ENCODE peak calls at places on chromosomes 16 and 17, in six cellular contexts. A is HEK293T, M is fibroblast of pulmonary artery, Q is NCI-H2081, S is ovary, D is GM13976. Z is an unnamed sample.

GRCh38 chr16:69595127-69596036 is 29.6 kb downstream of the NFAT5 start:
- DNase-seq in A (no peak), M (peak; percentile 73), Q (no peak), S (no peak), D (no peak), Z (peak; percentile 45)

GRCh38 chr17:65430209-65430833 is 131.1 kb downstream of the AXIN2 start:
- DNase-seq in A (no peak), M (no peak), Q (no peak), S (no peak), D (no peak), Z (no peak)

GRCh38 chr16:53744449-53744848 is 40.5 kb downstream of the FTO start:
- DNase-seq in A (no peak), M (no peak), Q (no peak), S (no peak), D (peak; percentile 23), Z (no peak)

GRCh38 chr16:67647111-67647651 is 2.2 kb downstream of the CARMIL2 start:
- DNase-seq in A (no peak), M (no peak), Q (no peak), S (no peak), D (no peak), Z (no peak)

GRCh38 chr16:77860944-77861343 is 72.6 kb downstream of the VAT1L start:
- DNase-seq in A (no peak), M (no peak), Q (no peak), S (no peak), D (no peak), Z (no peak)

GRCh38 chr16:12893050-12893750 is 8.2 kb upstream of the SHISA9 start:
- DNase-seq in A (no peak), M (no peak), Q (no peak), S (no peak), D (no peak), Z (no peak)

GRCh38 chr17:72333570-72333969 is 212.8 kb downstream of the SOX9 start:
- DNase-seq in A (no peak), M (no peak), Q (no peak), S (no peak), D (no peak), Z (no peak)

GRCh38 chr16:17330019-17330570 is 140.7 kb downstream of the XYLT1 start:
- DNase-seq in A (no peak), M (no peak), Q (no peak), S (no peak), D (no peak), Z (no peak)

GRCh38 chr16:47777191-47777590 is 316.1 kb downstream of the PHKB start:
- DNase-seq in A (no peak), M (peak; percentile 72), Q (no peak), S (no peak), D (no peak), Z (peak; percentile 5)

GRCh38 chr16:64297863-64298579 is 823.8 kb downstream of the CDH11 start:
- DNase-seq in A (no peak), M (no peak), Q (no peak), S (no peak), D (no peak), Z (no peak)

GRCh38 chr16:50351116-50351515 is 17.7 kb downstream of the BRD7 start:
- DNase-seq in A (no peak), M (no peak), Q (no peak), S (no peak), D (no peak), Z (no peak)

GRCh38 chr16:49844399-49844798 is 11.5 kb downstream of the ZNF423 start:
- DNase-seq in A (no peak), M (no peak), Q (no peak), S (no peak), D (no peak), Z (no peak)

GRCh38 chr17:2173005-2173404 is 118.1 kb downstream of the HIC1 start:
- DNase-seq in A (no peak), M (peak; percentile 48), Q (no peak), S (peak; percentile 35), D (no peak), Z (no peak)

GRCh38 chr17:10053976-10054551 is 144.3 kb downstream of the GAS7 start:
- DNase-seq in A (no peak), M (no peak), Q (no peak), S (no peak), D (no peak), Z (no peak)

Z was measured in non-pigmented ciliary epithelial cell.